ENCODE peak calls at places on chromosomes 16 and 17, in five cellular contexts. One of them, this sample, is unnamed.

GRCh38 chr17:50059759-50060273 is 3.9 kb downstream of the ITGA3 start:
- DNase-seq in WERI-Rb-1: no peak
- DNase-seq in GM13976: no peak
- DNase-seq in Calu3: peak; percentile 51
- DNase-seq in AG20443: no peak
- DNase-seq in this sample: no peak

GRCh38 chr16:86387461-86388440 is 122.6 kb upstream of the FOXF1 start:
- DNase-seq in AG20443: peak; percentile 92
- DNase-seq in Calu3: no peak
- DNase-seq in GM13976: no peak
- DNase-seq in WERI-Rb-1: no peak
- DNase-seq in this sample: no peak

GRCh38 chr16:66273644-66274334 is 92.7 kb upstream of the CDH5 start:
- DNase-seq in AG20443: peak; percentile 51
- DNase-seq in GM13976: no peak
- DNase-seq in WERI-Rb-1: peak; percentile 60
- DNase-seq in Calu3: peak; percentile 31
- DNase-seq in this sample: no peak

GRCh38 chr17:77185137-77185536 is 44.4 kb downstream of the SEC14L1 start:
- DNase-seq in WERI-Rb-1: no peak
- DNase-seq in AG20443: no peak
- DNase-seq in GM13976: no peak
- DNase-seq in Calu3: no peak
- DNase-seq in this sample: no peak

GRCh38 chr17:28828294-28829040 is 14.1 kb downstream of the FAM222B start:
- DNase-seq in WERI-Rb-1: no peak
- DNase-seq in Calu3: no peak
- DNase-seq in AG20443: no peak
- DNase-seq in GM13976: no peak
- DNase-seq in this sample: no peak

GRCh38 chr16:70578035-70578434 is 54.4 kb downstream of the SF3B3 start:
- DNase-seq in GM13976: no peak
- DNase-seq in Calu3: no peak
- DNase-seq in AG20443: no peak
- DNase-seq in WERI-Rb-1: no peak
- DNase-seq in this sample: no peak

GRCh38 chr16:8958344-8958808 is 5.3 kb downstream of the USP7 start:
- DNase-seq in Calu3: no peak
- DNase-seq in AG20443: peak; percentile 80
- DNase-seq in GM13976: no peak
- DNase-seq in WERI-Rb-1: no peak
- DNase-seq in this sample: no peak

GRCh38 chr17:44752953-44753861 is 5.6 kb upstream of the ADAM11 start:
- DNase-seq in WERI-Rb-1: no peak
- DNase-seq in Calu3: no peak
- DNase-seq in AG20443: no peak
- DNase-seq in GM13976: no peak
- DNase-seq in this sample: no peak

GRCh38 chr17:58531122-58531521 is 16.7 kb upstream of the MTMR4 start:
- DNase-seq in AG20443: no peak
- DNase-seq in WERI-Rb-1: peak; percentile 81
- DNase-seq in GM13976: no peak
- DNase-seq in Calu3: no peak
- DNase-seq in this sample: no peak

GRCh38 chr17:4950757-4951204 is at the start of gene ENO3:
- DNase-seq in GM13976: no peak
- DNase-seq in AG20443: no peak
- DNase-seq in WERI-Rb-1: peak; percentile 78
- DNase-seq in Calu3: no peak
- DNase-seq in this sample: no peak

GRCh38 chr17:2090804-2091534 is 36.1 kb downstream of the HIC1 start:
- DNase-seq in WERI-Rb-1: peak; percentile 21
- DNase-seq in Calu3: no peak
- DNase-seq in GM13976: no peak
- DNase-seq in AG20443: peak; percentile 93
- DNase-seq in this sample: no peak

GRCh38 chr16:22386976-22387375 is 12.6 kb upstream of the CDR2 start:
- DNase-seq in AG20443: peak; percentile 74
- DNase-seq in WERI-Rb-1: no peak
- DNase-seq in GM13976: no peak
- DNase-seq in Calu3: no peak
- DNase-seq in this sample: no peak

GRCh38 chr17:44188757-44189403 is 2.1 kb downstream of the TMUB2 start:
- DNase-seq in GM13976: no peak
- DNase-seq in AG20443: no peak
- DNase-seq in Calu3: no peak
- DNase-seq in WERI-Rb-1: no peak
- DNase-seq in this sample: no peak

GRCh38 chr16:64969221-64969620 is 152.6 kb downstream of the CDH11 start:
- DNase-seq in GM13976: no peak
- DNase-seq in WERI-Rb-1: no peak
- DNase-seq in Calu3: no peak
- DNase-seq in AG20443: no peak
- DNase-seq in this sample: no peak

GRCh38 chr16:80198995-80199299 is 341.8 kb upstream of the DYNLRB2 start:
- DNase-seq in GM13976: no peak
- DNase-seq in AG20443: no peak
- DNase-seq in Calu3: no peak
- DNase-seq in WERI-Rb-1: no peak
- DNase-seq in this sample: no peak

GRCh38 chr16:87173294-87173883 is 143.8 kb downstream of the C16orf95 start:
- DNase-seq in AG20443: peak; percentile 30
- DNase-seq in Calu3: no peak
- DNase-seq in WERI-Rb-1: no peak
- DNase-seq in GM13976: no peak
- DNase-seq in this sample: no peak

GRCh38 chr16:25796239-25796638 is 104.5 kb downstream of the HS3ST4 start:
- DNase-seq in AG20443: no peak
- DNase-seq in GM13976: no peak
- DNase-seq in Calu3: no peak
- DNase-seq in WERI-Rb-1: no peak
- DNase-seq in this sample: no peak

GRCh38 chr16:30185683-30186421 is 2.5 kb downstream of the CORO1A start:
- DNase-seq in WERI-Rb-1: no peak
- DNase-seq in GM13976: peak; percentile 89
- DNase-seq in Calu3: no peak
- DNase-seq in AG20443: no peak
- DNase-seq in this sample: peak; percentile 63

GRCh38 chr17:68057531-68057952 is 22.0 kb downstream of the KPNA2 start:
- DNase-seq in AG20443: peak; percentile 31
- DNase-seq in Calu3: peak; percentile 54
- DNase-seq in GM13976: no peak
- DNase-seq in WERI-Rb-1: peak; percentile 54
- DNase-seq in this sample: no peak

GRCh38 chr17:3558603-3559269 is 1.1 kb upstream of the TRPV3 start:
- DNase-seq in Calu3: peak; percentile 28
- DNase-seq in GM13976: peak; percentile 92
- DNase-seq in WERI-Rb-1: no peak
- DNase-seq in AG20443: peak; percentile 57
- DNase-seq in this sample: peak; percentile 80

GRCh38 chr16:70390774-70391173 is 44.1 kb downstream of the DDX19A start:
- DNase-seq in Calu3: no peak
- DNase-seq in WERI-Rb-1: no peak
- DNase-seq in AG20443: no peak
- DNase-seq in GM13976: no peak
- DNase-seq in this sample: no peak

GRCh38 chr16:4852221-4852872 is 5.1 kb downstream of the UBN1 start:
- DNase-seq in Calu3: no peak
- DNase-seq in GM13976: no peak
- DNase-seq in AG20443: peak; percentile 63
- DNase-seq in WERI-Rb-1: no peak
- DNase-seq in this sample: no peak

GRCh38 chr16:83713597-83713996 is 94.2 kb upstream of the HSBP1 start:
- DNase-seq in AG20443: no peak
- DNase-seq in WERI-Rb-1: no peak
- DNase-seq in Calu3: no peak
- DNase-seq in GM13976: no peak
- DNase-seq in this sample: no peak

GRCh38 chr17:28626818-28627217 is 12.8 kb upstream of the RSKR start:
- DNase-seq in GM13976: no peak
- DNase-seq in Calu3: no peak
- DNase-seq in WERI-Rb-1: no peak
- DNase-seq in AG20443: no peak
- DNase-seq in this sample: no peak

GRCh38 chr16:90031931-90032663 is 12.8 kb upstream of the DBNDD1 start:
- DNase-seq in Calu3: no peak
- DNase-seq in GM13976: no peak
- DNase-seq in WERI-Rb-1: no peak
- DNase-seq in AG20443: peak; percentile 69
- DNase-seq in this sample: no peak

GRCh38 chr17:68812876-68813584 is 142.2 kb downstream of the ABCA8 start:
- DNase-seq in Calu3: no peak
- DNase-seq in AG20443: no peak
- DNase-seq in WERI-Rb-1: no peak
- DNase-seq in GM13976: no peak
- DNase-seq in this sample: no peak

GRCh38 chr17:1555618-1556471 is 6.7 kb downstream of the PITPNA start:
- DNase-seq in WERI-Rb-1: no peak
- DNase-seq in Calu3: no peak
- DNase-seq in GM13976: peak; percentile 57
- DNase-seq in AG20443: no peak
- DNase-seq in this sample: no peak